ENCODE peak calls at places on chromosomes 16 and 17, in seven cellular contexts. E is upper lobe of right lung; F is BE2C; H is astrocyte of the spinal cord; X is CD8-positive, alpha-beta T cell; Q is stimulated activated CD8-positive, alpha-beta memory T cell treated with anti-CD3 and anti-CD28 coated beads, Interleukin-12 subunit alpha, Interleukin-12 subunit beta, amount 100 ng/mL, for 1 hour; M is A549. N is an unnamed sample.

GRCh38 chr16:85445779-85446222 is 167.3 kb upstream of the GSE1 start:
- DNase-seq in E (no peak), F (peak), H (no peak), X (no peak), Q (no peak), M (no peak), N (peak)

GRCh38 chr17:19652595-19652994 is 4.0 kb downstream of the ALDH3A2 start:
- DNase-seq in E (no peak), F (no peak), H (no peak), X (no peak), Q (no peak), M (no peak), N (no peak)

GRCh38 chr17:3715296-3715695 is 8.4 kb upstream of the HASPIN start:
- DNase-seq in E (no peak), F (no peak), H (no peak), X (no peak), Q (no peak), M (no peak), N (no peak)

GRCh38 chr16:67114793-67115192 is 5.1 kb downstream of the PHAF1 start:
- DNase-seq in E (no peak), F (no peak), H (peak), X (no peak), Q (no peak), M (no peak), N (no peak)

GRCh38 chr16:11361751-11362742 is 16.8 kb downstream of the RMI2 start:
- DNase-seq in E (peak), F (no peak), H (no peak), X (peak), Q (no peak), M (no peak), N (no peak)

GRCh38 chr17:40303009-40303657 is 5.8 kb upstream of the RARA start:
- DNase-seq in E (no peak), F (peak), H (peak), X (no peak), Q (no peak), M (peak), N (peak)

GRCh38 chr17:49730078-49730786 is 22.5 kb upstream of the SLC35B1 start:
- DNase-seq in E (no peak), F (no peak), H (peak), X (no peak), Q (no peak), M (no peak), N (no peak)

GRCh38 chr16:81838794-81839193 is 59.7 kb downstream of the PLCG2 start:
- DNase-seq in E (no peak), F (no peak), H (peak), X (no peak), Q (no peak), M (no peak), N (no peak)

GRCh38 chr17:50830994-50831393 is 4.4 kb upstream of the WFIKKN2 start:
- DNase-seq in E (no peak), F (no peak), H (peak), X (no peak), Q (no peak), M (no peak), N (no peak)

GRCh38 chr16:7025616-7026190 is 306.9 kb upstream of the RBFOX1 start:
- DNase-seq in E (peak), F (peak), H (no peak), X (no peak), Q (no peak), M (peak), N (peak)

GRCh38 chr17:62062313-62062712 is 2.8 kb downstream of the MED13 start:
- DNase-seq in E (no peak), F (no peak), H (peak), X (no peak), Q (no peak), M (no peak), N (no peak)

GRCh38 chr16:27639588-27640276 is 89.8 kb downstream of the KATNIP start:
- DNase-seq in E (no peak), F (peak), H (peak), X (no peak), Q (no peak), M (peak), N (peak)

GRCh38 chr17:28147026-28147425 is 104.5 kb downstream of the NLK start:
- DNase-seq in E (no peak), F (no peak), H (no peak), X (no peak), Q (no peak), M (no peak), N (no peak)

GRCh38 chr17:67528751-67529436 is 151.8 kb downstream of the PITPNC1 start:
- DNase-seq in E (peak), F (peak), H (peak), X (no peak), Q (no peak), M (peak), N (peak)

GRCh38 chr17:61337247-61337812 is 62.3 kb upstream of the TBX2 start:
- DNase-seq in E (no peak), F (no peak), H (peak), X (no peak), Q (no peak), M (no peak), N (no peak)

GRCh38 chr17:36901506-36901905 is 35.8 kb upstream of the LHX1 start:
- DNase-seq in E (no peak), F (no peak), H (peak), X (no peak), Q (no peak), M (no peak), N (peak)

GRCh38 chr17:80970044-80970761 is 21.4 kb upstream of the CHMP6 start:
- DNase-seq in E (no peak), F (peak), H (no peak), X (peak), Q (no peak), M (peak), N (no peak)

GRCh38 chr17:79707931-79708891 is 22.5 kb upstream of the ENPP7 start:
- DNase-seq in E (no peak), F (peak), H (peak), X (peak), Q (peak), M (peak), N (peak)

GRCh38 chr17:38861399-38861843 is 7.9 kb upstream of the RPL23 start:
- DNase-seq in E (no peak), F (peak), H (no peak), X (no peak), Q (no peak), M (peak), N (no peak)

GRCh38 chr16:4574919-4575705 is 19.0 kb downstream of the C16orf96 start:
- DNase-seq in E (no peak), F (no peak), H (no peak), X (no peak), Q (no peak), M (no peak), N (no peak)

GRCh38 chr16:83799336-83799735 is 8.4 kb upstream of the HSBP1 start:
- DNase-seq in E (no peak), F (no peak), H (no peak), X (no peak), Q (no peak), M (no peak), N (no peak)

GRCh38 chr16:31527617-31528287 is at the start of gene AHSP:
- DNase-seq in E (no peak), F (no peak), H (no peak), X (no peak), Q (no peak), M (no peak), N (no peak)

GRCh38 chr16:71933913-71934696 is 38.8 kb downstream of the IST1 start:
- DNase-seq in E (no peak), F (no peak), H (peak), X (no peak), Q (no peak), M (no peak), N (no peak)

GRCh38 chr16:721765-722481 is 977 bp downstream of the ANTKMT start:
- DNase-seq in E (no peak), F (no peak), H (no peak), X (no peak), Q (no peak), M (no peak), N (no peak)

GRCh38 chr17:66570353-66571195 is 264.3 kb upstream of the CACNG5 start:
- DNase-seq in E (no peak), F (no peak), H (no peak), X (no peak), Q (no peak), M (no peak), N (no peak)

GRCh38 chr16:55488306-55488705 is 9.3 kb downstream of the MMP2 start:
- DNase-seq in E (no peak), F (no peak), H (no peak), X (no peak), Q (no peak), M (no peak), N (no peak)

GRCh38 chr16:22139008-22139407 is 23.3 kb upstream of the SDR42E2 start:
- DNase-seq in E (peak), F (no peak), H (no peak), X (no peak), Q (no peak), M (no peak), N (no peak)

GRCh38 chr17:29116652-29117439 is 63.4 kb downstream of the MYO18A start:
- DNase-seq in E (peak), F (peak), H (peak), X (peak), Q (peak), M (peak), N (peak)

GRCh38 chr16:11232852-11233726 is 22.9 kb downstream of the SOCS1 start:
- DNase-seq in E (peak), F (no peak), H (no peak), X (peak), Q (peak), M (no peak), N (no peak)

GRCh38 chr17:49746791-49747490 is 17.0 kb downstream of the FAM117A start:
- DNase-seq in E (no peak), F (no peak), H (no peak), X (no peak), Q (no peak), M (no peak), N (no peak)

GRCh38 chr16:85651822-85652430 is 36.8 kb downstream of the GINS2 start:
- DNase-seq in E (no peak), F (peak), H (no peak), X (no peak), Q (no peak), M (no peak), N (no peak)

GRCh38 chr17:38877130-38877851 is 7.4 kb downstream of the LASP1 start:
- DNase-seq in E (no peak), F (no peak), H (no peak), X (no peak), Q (no peak), M (no peak), N (no peak)

GRCh38 chr17:40072481-40073346 is 9.9 kb downstream of the THRA start:
- DNase-seq in E (no peak), F (peak), H (no peak), X (no peak), Q (no peak), M (no peak), N (no peak)

GRCh38 chr17:40605301-40605700 is 40.0 kb upstream of the CCR7 start:
- DNase-seq in E (no peak), F (no peak), H (no peak), X (peak), Q (no peak), M (no peak), N (no peak)

N was measured in trophoblast cell.